ENCODE peak calls at places on chromosome 5, in five cellular contexts. One of them, this sample, is unnamed.

GRCh38 chr5:98865690-98866089 is 63.1 kb downstream of the CHD1 start:
- DNase-seq in psoas muscle: no peak
- DNase-seq in left ventricle myocardium superior: no peak
- DNase-seq in AG10803: no peak
- DNase-seq in dorsolateral prefrontal cortex: no peak
- DNase-seq in this sample: no peak

GRCh38 chr5:175246242-175246891 is 197.6 kb downstream of the DRD1 start:
- DNase-seq in dorsolateral prefrontal cortex: no peak
- DNase-seq in psoas muscle: no peak
- DNase-seq in AG10803: peak; percentile 91
- DNase-seq in left ventricle myocardium superior: no peak
- DNase-seq in this sample: no peak

GRCh38 chr5:141613344-141613743 is 5.5 kb downstream of the DIAPH1 start:
- DNase-seq in left ventricle myocardium superior: no peak
- DNase-seq in psoas muscle: no peak
- DNase-seq in AG10803: no peak
- DNase-seq in dorsolateral prefrontal cortex: no peak
- DNase-seq in this sample: no peak

GRCh38 chr5:58787982-58788381 is 205.1 kb downstream of the RAB3C start:
- DNase-seq in psoas muscle: no peak
- DNase-seq in dorsolateral prefrontal cortex: no peak
- DNase-seq in left ventricle myocardium superior: no peak
- DNase-seq in AG10803: no peak
- DNase-seq in this sample: no peak

GRCh38 chr5:8934455-8934854 is 611.4 kb downstream of the SEMA5A start:
- DNase-seq in dorsolateral prefrontal cortex: no peak
- DNase-seq in AG10803: no peak
- DNase-seq in left ventricle myocardium superior: no peak
- DNase-seq in psoas muscle: no peak
- DNase-seq in this sample: no peak

GRCh38 chr5:13567819-13568218 is 376.7 kb downstream of the DNAH5 start:
- DNase-seq in left ventricle myocardium superior: no peak
- DNase-seq in dorsolateral prefrontal cortex: no peak
- DNase-seq in AG10803: peak; percentile 78
- DNase-seq in psoas muscle: no peak
- DNase-seq in this sample: no peak

GRCh38 chr5:135829681-135830383 is 4.6 kb upstream of the SLC25A48 start:
- DNase-seq in AG10803: peak; percentile 39
- DNase-seq in psoas muscle: peak; percentile 81
- DNase-seq in left ventricle myocardium superior: peak; percentile 84
- DNase-seq in dorsolateral prefrontal cortex: peak; percentile 76
- DNase-seq in this sample: peak; percentile 57

GRCh38 chr5:176144508-176144907 is 93.7 kb upstream of the SIMC1 start:
- DNase-seq in AG10803: no peak
- DNase-seq in dorsolateral prefrontal cortex: no peak
- DNase-seq in psoas muscle: no peak
- DNase-seq in left ventricle myocardium superior: no peak
- DNase-seq in this sample: no peak

GRCh38 chr5:159377653-159378052 is 47.4 kb upstream of the IL12B start:
- DNase-seq in dorsolateral prefrontal cortex: no peak
- DNase-seq in AG10803: no peak
- DNase-seq in left ventricle myocardium superior: no peak
- DNase-seq in psoas muscle: no peak
- DNase-seq in this sample: no peak